ENCODE peak calls at places on chromosomes 13 and 19, in seven cellular contexts. One of them, this sample, is unnamed.

GRCh38 chr13:24627090-24627714 is 53.0 kb upstream of the ATP12A start:
- DNase-seq in adrenal gland: no peak
- DNase-seq in IMR-90: no peak
- DNase-seq in AG09319: no peak
- DNase-seq in mucosa of descending colon: no peak
- DNase-seq in osteocyte: no peak
- DNase-seq in breast epithelium: no peak
- DNase-seq in this sample: no peak

GRCh38 chr13:59531571-59532091 is 632.1 kb downstream of the DIAPH3 start:
- DNase-seq in adrenal gland: peak
- DNase-seq in breast epithelium: peak
- DNase-seq in AG09319: peak
- DNase-seq in osteocyte: peak
- DNase-seq in IMR-90: peak
- DNase-seq in mucosa of descending colon: no peak
- DNase-seq in this sample: peak

GRCh38 chr13:80276371-80277289 is 64.3 kb downstream of the SPRY2 start:
- DNase-seq in adrenal gland: no peak
- DNase-seq in breast epithelium: no peak
- DNase-seq in AG09319: no peak
- DNase-seq in mucosa of descending colon: no peak
- DNase-seq in osteocyte: no peak
- DNase-seq in IMR-90: peak
- DNase-seq in this sample: no peak

GRCh38 chr19:3710265-3710812 is 2.2 kb downstream of the TJP3 start:
- DNase-seq in breast epithelium: peak
- DNase-seq in mucosa of descending colon: peak
- DNase-seq in AG09319: no peak
- DNase-seq in IMR-90: peak
- DNase-seq in adrenal gland: peak
- DNase-seq in osteocyte: no peak
- DNase-seq in this sample: peak

GRCh38 chr13:73625562-73626339 is 508.5 kb downstream of the KLF12 start:
- DNase-seq in osteocyte: no peak
- DNase-seq in mucosa of descending colon: no peak
- DNase-seq in AG09319: no peak
- DNase-seq in adrenal gland: no peak
- DNase-seq in IMR-90: no peak
- DNase-seq in breast epithelium: no peak
- DNase-seq in this sample: no peak

GRCh38 chr19:16566161-16566560 is 6.1 kb downstream of the SLC35E1 start:
- DNase-seq in breast epithelium: peak
- DNase-seq in AG09319: no peak
- DNase-seq in adrenal gland: no peak
- DNase-seq in osteocyte: no peak
- DNase-seq in mucosa of descending colon: peak
- DNase-seq in IMR-90: no peak
- DNase-seq in this sample: no peak

GRCh38 chr19:18733196-18733647 is 49.7 kb downstream of the CRTC1 start:
- DNase-seq in AG09319: peak
- DNase-seq in IMR-90: peak
- DNase-seq in osteocyte: no peak
- DNase-seq in breast epithelium: no peak
- DNase-seq in adrenal gland: no peak
- DNase-seq in mucosa of descending colon: no peak
- DNase-seq in this sample: no peak

GRCh38 chr19:16957151-16957662 is 68.4 kb downstream of the F2RL3 start:
- DNase-seq in breast epithelium: peak
- DNase-seq in osteocyte: peak
- DNase-seq in AG09319: peak
- DNase-seq in mucosa of descending colon: no peak
- DNase-seq in adrenal gland: no peak
- DNase-seq in IMR-90: no peak
- DNase-seq in this sample: no peak

GRCh38 chr13:78383899-78384298 is 219.5 kb downstream of the POU4F1 start:
- DNase-seq in mucosa of descending colon: no peak
- DNase-seq in AG09319: no peak
- DNase-seq in osteocyte: no peak
- DNase-seq in adrenal gland: no peak
- DNase-seq in breast epithelium: no peak
- DNase-seq in IMR-90: no peak
- DNase-seq in this sample: no peak

GRCh38 chr19:48606463-48607358 is at the start of gene SPACA4:
- DNase-seq in breast epithelium: no peak
- DNase-seq in mucosa of descending colon: no peak
- DNase-seq in AG09319: no peak
- DNase-seq in osteocyte: no peak
- DNase-seq in adrenal gland: no peak
- DNase-seq in IMR-90: no peak
- DNase-seq in this sample: no peak

GRCh38 chr19:35114656-35115537 is 726 bp upstream of the FXYD3 start:
- DNase-seq in mucosa of descending colon: peak
- DNase-seq in AG09319: no peak
- DNase-seq in breast epithelium: peak
- DNase-seq in IMR-90: peak
- DNase-seq in osteocyte: no peak
- DNase-seq in adrenal gland: peak
- DNase-seq in this sample: peak

GRCh38 chr13:52025475-52026245 is 1.2 kb downstream of the UTP14C start:
- DNase-seq in mucosa of descending colon: no peak
- DNase-seq in breast epithelium: no peak
- DNase-seq in adrenal gland: no peak
- DNase-seq in IMR-90: no peak
- DNase-seq in AG09319: no peak
- DNase-seq in osteocyte: no peak
- DNase-seq in this sample: no peak

GRCh38 chr13:102978168-102978567 is 88.0 kb downstream of the SLC10A2 start:
- DNase-seq in AG09319: no peak
- DNase-seq in breast epithelium: no peak
- DNase-seq in osteocyte: no peak
- DNase-seq in IMR-90: no peak
- DNase-seq in adrenal gland: no peak
- DNase-seq in mucosa of descending colon: no peak
- DNase-seq in this sample: no peak

GRCh38 chr19:44845286-44845611 is 848 bp upstream of the NECTIN2 start:
- DNase-seq in osteocyte: no peak
- DNase-seq in IMR-90: no peak
- DNase-seq in adrenal gland: no peak
- DNase-seq in breast epithelium: no peak
- DNase-seq in mucosa of descending colon: no peak
- DNase-seq in AG09319: no peak
- DNase-seq in this sample: no peak

GRCh38 chr13:98677398-98677797 is 75.1 kb downstream of the SLC15A1 start:
- DNase-seq in breast epithelium: no peak
- DNase-seq in adrenal gland: no peak
- DNase-seq in osteocyte: no peak
- DNase-seq in IMR-90: peak
- DNase-seq in AG09319: no peak
- DNase-seq in mucosa of descending colon: no peak
- DNase-seq in this sample: no peak

GRCh38 chr13:106922384-106922783 is 354.4 kb upstream of the ARGLU1 start:
- DNase-seq in osteocyte: no peak
- DNase-seq in AG09319: no peak
- DNase-seq in breast epithelium: no peak
- DNase-seq in IMR-90: no peak
- DNase-seq in adrenal gland: no peak
- DNase-seq in mucosa of descending colon: no peak
- DNase-seq in this sample: no peak

GRCh38 chr19:56933014-56933705 is 92.6 kb upstream of the PEG3 start:
- DNase-seq in AG09319: no peak
- DNase-seq in osteocyte: no peak
- DNase-seq in adrenal gland: no peak
- DNase-seq in mucosa of descending colon: no peak
- DNase-seq in breast epithelium: no peak
- DNase-seq in IMR-90: no peak
- DNase-seq in this sample: no peak

GRCh38 chr19:290539-291521 is at the start of gene PLPP2:
- DNase-seq in breast epithelium: peak
- DNase-seq in mucosa of descending colon: peak
- DNase-seq in osteocyte: no peak
- DNase-seq in IMR-90: no peak
- DNase-seq in adrenal gland: no peak
- DNase-seq in AG09319: no peak
- DNase-seq in this sample: no peak

DNA sequence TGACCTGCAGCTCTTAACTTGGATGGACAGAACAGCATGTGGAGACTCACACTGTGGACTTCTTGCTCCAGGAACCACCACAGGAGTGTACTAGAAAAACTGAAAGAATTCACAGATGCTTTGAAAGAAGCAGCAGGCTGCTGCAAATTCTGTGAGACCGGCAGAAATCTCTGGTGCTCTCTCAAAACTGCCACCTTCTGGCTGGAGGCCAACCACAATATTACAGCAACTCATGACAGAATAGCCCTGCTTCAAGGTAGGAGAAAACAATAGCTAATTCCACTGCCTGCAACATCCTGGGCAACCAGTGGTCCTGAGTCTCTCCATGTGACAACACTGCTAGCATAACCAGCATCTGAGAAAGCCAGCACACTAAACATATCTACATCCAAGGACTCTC is 26.9 kb downstream of the CDK8 start:
- DNase-seq in adrenal gland: peak
- DNase-seq in osteocyte: no peak
- DNase-seq in IMR-90: no peak
- DNase-seq in mucosa of descending colon: no peak
- DNase-seq in AG09319: no peak
- DNase-seq in breast epithelium: no peak
- DNase-seq in this sample: no peak
- TF ChIP-seq CTCF in adrenal gland: no peak
- TF ChIP-seq CTCF in osteocyte: no peak
- TF ChIP-seq CTCF in IMR-90: no peak
- TF ChIP-seq CTCF in mucosa of descending colon: no peak
- TF ChIP-seq CTCF in AG09319: no peak
- TF ChIP-seq CTCF in breast epithelium: no peak
- TF ChIP-seq CTCF in this sample: no peak

DNA sequence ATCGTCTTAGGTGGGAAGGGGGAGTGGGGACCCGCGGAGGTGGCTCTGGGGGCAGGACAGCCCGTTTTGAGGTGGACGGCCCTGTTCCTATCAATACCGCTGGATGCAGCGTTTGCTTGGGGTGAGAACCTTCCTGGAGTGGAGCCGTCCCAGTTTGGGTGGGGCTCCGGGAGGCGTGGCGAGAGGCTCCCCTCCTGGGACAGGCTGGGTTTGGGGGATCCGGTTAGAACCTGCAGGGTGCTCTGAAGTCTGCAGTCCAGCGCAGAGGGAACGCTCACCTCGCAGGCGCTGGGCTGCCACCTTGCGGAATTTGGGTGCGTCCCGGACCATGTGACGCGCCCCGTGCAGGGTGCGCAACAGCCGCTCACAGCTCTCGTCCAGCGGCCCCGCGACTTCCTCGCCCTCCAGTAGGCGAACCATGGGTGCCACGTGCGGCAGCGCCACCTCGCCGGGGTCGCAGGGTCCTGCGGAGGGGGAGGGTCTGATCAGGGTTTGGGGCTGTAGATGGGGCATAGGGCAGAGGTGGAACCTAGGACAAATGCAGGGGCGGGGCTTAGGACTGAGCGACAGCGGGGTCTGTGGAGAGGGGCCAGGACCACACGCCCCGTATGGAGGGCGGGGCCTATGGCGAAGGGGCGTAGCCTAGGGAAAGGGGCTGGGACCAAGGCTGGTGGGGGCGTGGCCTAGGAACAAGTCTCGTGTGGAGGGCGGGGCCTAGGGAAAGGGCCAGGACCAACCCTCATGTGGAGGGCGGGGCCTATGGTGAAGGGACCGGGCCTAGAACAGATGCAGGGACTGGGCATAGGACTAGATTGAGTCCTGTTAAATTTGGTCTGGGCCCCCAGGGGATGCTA is 13.8 kb downstream of the SH2D3A start:
- DNase-seq in AG09319: no peak
- DNase-seq in osteocyte: peak
- DNase-seq in breast epithelium: no peak
- DNase-seq in mucosa of descending colon: peak
- DNase-seq in adrenal gland: peak
- DNase-seq in IMR-90: peak
- DNase-seq in this sample: peak
- TF ChIP-seq CTCF in AG09319: peak
- TF ChIP-seq CTCF in osteocyte: peak
- TF ChIP-seq CTCF in breast epithelium: no peak
- TF ChIP-seq CTCF in mucosa of descending colon: peak
- TF ChIP-seq CTCF in adrenal gland: peak
- TF ChIP-seq CTCF in IMR-90: no peak
- TF ChIP-seq CTCF in this sample: no peak

GRCh38 chr19:1467228-1467511 is 11.8 kb downstream of the C19orf25 start:
- DNase-seq in adrenal gland: no peak
- DNase-seq in IMR-90: no peak
- DNase-seq in AG09319: no peak
- DNase-seq in mucosa of descending colon: no peak
- DNase-seq in breast epithelium: no peak
- DNase-seq in osteocyte: no peak
- DNase-seq in this sample: no peak

GRCh38 chr19:1466461-1467227 is 12.4 kb downstream of the C19orf25 start:
- DNase-seq in mucosa of descending colon: peak
- DNase-seq in AG09319: no peak
- DNase-seq in breast epithelium: no peak
- DNase-seq in osteocyte: no peak
- DNase-seq in adrenal gland: no peak
- DNase-seq in IMR-90: no peak
- DNase-seq in this sample: no peak

GRCh38 chr19:1465191-1466016 is 13.6 kb downstream of the C19orf25 start:
- DNase-seq in AG09319: no peak
- DNase-seq in osteocyte: no peak
- DNase-seq in mucosa of descending colon: peak
- DNase-seq in IMR-90: peak
- DNase-seq in breast epithelium: no peak
- DNase-seq in adrenal gland: no peak
- DNase-seq in this sample: no peak

GRCh38 chr19:1467512-1468273 is 11.3 kb downstream of the C19orf25 start:
- DNase-seq in osteocyte: no peak
- DNase-seq in adrenal gland: no peak
- DNase-seq in mucosa of descending colon: peak
- DNase-seq in IMR-90: no peak
- DNase-seq in breast epithelium: no peak
- DNase-seq in AG09319: no peak
- DNase-seq in this sample: no peak

GRCh38 chr19:1466018-1466460 is 13.0 kb downstream of the C19orf25 start:
- DNase-seq in AG09319: no peak
- DNase-seq in adrenal gland: no peak
- DNase-seq in breast epithelium: no peak
- DNase-seq in IMR-90: no peak
- DNase-seq in mucosa of descending colon: no peak
- DNase-seq in osteocyte: no peak
- DNase-seq in this sample: no peak
- TF ChIP-seq CTCF in AG09319: no peak
- TF ChIP-seq CTCF in adrenal gland: no peak
- TF ChIP-seq CTCF in breast epithelium: no peak
- TF ChIP-seq CTCF in IMR-90: no peak
- TF ChIP-seq CTCF in mucosa of descending colon: no peak
- TF ChIP-seq CTCF in osteocyte: no peak
- TF ChIP-seq CTCF in this sample: no peak

DNA sequence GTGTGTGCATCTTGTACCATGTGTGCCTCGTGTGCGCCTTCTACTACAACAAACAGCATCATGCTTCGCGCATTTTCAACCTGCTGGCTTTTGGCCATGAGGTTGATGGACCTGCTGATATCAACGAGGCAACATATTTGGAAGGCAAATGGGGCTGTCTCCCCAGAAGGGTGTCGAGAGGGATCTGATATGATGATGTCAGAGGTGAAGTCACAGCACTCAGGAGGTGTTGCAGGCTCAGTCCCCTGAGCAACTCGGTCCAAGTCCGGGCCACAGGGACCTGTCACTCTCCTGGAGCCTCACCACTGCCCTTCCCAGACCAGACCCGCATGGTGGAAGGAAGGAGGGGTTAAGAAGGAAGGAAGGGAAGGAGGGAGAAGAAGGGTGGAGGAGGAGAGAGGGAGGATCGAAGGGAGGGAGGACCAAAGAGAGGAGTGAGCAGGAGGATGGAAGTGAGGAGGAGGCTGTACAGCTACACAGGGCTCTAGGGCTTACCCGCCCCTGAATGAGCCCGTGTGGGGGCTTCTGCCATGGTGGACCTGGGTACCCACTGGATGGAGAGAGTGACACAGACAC is 6.7 kb upstream of the C13orf46 start:
- DNase-seq in breast epithelium: no peak
- DNase-seq in AG09319: no peak
- DNase-seq in IMR-90: no peak
- DNase-seq in mucosa of descending colon: no peak
- DNase-seq in adrenal gland: no peak
- DNase-seq in osteocyte: no peak
- DNase-seq in this sample: no peak
- TF ChIP-seq CTCF in breast epithelium: no peak
- TF ChIP-seq CTCF in AG09319: no peak
- TF ChIP-seq CTCF in IMR-90: no peak
- TF ChIP-seq CTCF in mucosa of descending colon: no peak
- TF ChIP-seq CTCF in adrenal gland: no peak
- TF ChIP-seq CTCF in osteocyte: no peak
- TF ChIP-seq CTCF in this sample: no peak

This sample was measured in omental fat pad.